ENCODE peak calls at places on chromosomes 11 and 22, in four cellular contexts. K, A, G and W are unnamed samples.

GRCh38 chr11:45178890-45179663 is 32.6 kb downstream of the PRDM11 start:
- DNase-seq in K (no peak), A (no peak), G (peak; percentile 41), W (no peak)

GRCh38 chr11:35247863-35248262 is 108.9 kb downstream of the CD44 start:
- DNase-seq in G (no peak), K (no peak), A (no peak), W (no peak)

GRCh38 chr11:32391965-32392553 is 43.3 kb downstream of the WT1 start:
- DNase-seq in A (no peak), G (peak; percentile 44), K (no peak), W (no peak)

GRCh38 chr11:73271936-73272679 is at the start of gene P2RY6:
- DNase-seq in K (no peak), A (peak; percentile 58), G (peak; percentile 73), W (peak; percentile 97)

GRCh38 chr11:1399386-1400167 is 9.8 kb downstream of the BRSK2 start:
- DNase-seq in A (no peak), K (no peak), G (no peak), W (no peak)

GRCh38 chr11:45254070-45254469 is 32.1 kb downstream of the SYT13 start:
- DNase-seq in K (no peak), G (peak; percentile 22), A (no peak), W (no peak)

GRCh38 chr11:69202511-69203221 is 46.9 kb downstream of the SMIM38 start:
- DNase-seq in A (no peak), K (no peak), G (no peak), W (no peak)

GRCh38 chr11:78032090-78032489 is 9.0 kb upstream of the KCTD14 start:
- DNase-seq in A (peak; percentile 59), K (no peak), G (no peak), W (no peak)

GRCh38 chr22:40721266-40721665 is 42.0 kb downstream of the MCHR1 start:
- DNase-seq in K (no peak), G (peak; percentile 63), A (peak; percentile 37), W (peak; percentile 21)

GRCh38 chr11:89660234-89660633 is 49.9 kb upstream of the TRIM77 start:
- DNase-seq in K (no peak), A (peak; percentile 10), G (no peak), W (no peak)

GRCh38 chr11:29310016-29310415 is 706.8 kb downstream of the KCNA4 start:
- DNase-seq in A (no peak), K (no peak), G (peak; percentile 79), W (peak; percentile 70)

GRCh38 chr22:47337161-47337621 is 574.7 kb downstream of the TBC1D22A start:
- DNase-seq in K (peak; percentile 76), A (no peak), G (peak; percentile 77), W (peak; percentile 88)

GRCh38 chr22:24187731-24188644 is 6.7 kb downstream of the SUSD2 start:
- DNase-seq in K (no peak), G (no peak), A (no peak), W (no peak)

GRCh38 chr11:23359297-23359696 is 499.0 kb upstream of the CCDC179 start:
- DNase-seq in G (peak; percentile 72), K (no peak), A (peak; percentile 64), W (peak; percentile 78)

GRCh38 chr11:13896990-13897353 is 65.6 kb upstream of the SPON1 start:
- DNase-seq in A (no peak), G (no peak), K (no peak), W (no peak)

GRCh38 chr11:13896175-13896989 is 66.1 kb upstream of the SPON1 start:
- DNase-seq in A (peak; percentile 44), G (no peak), K (no peak), W (no peak)

GRCh38 chr11:13902456-13902855 is 60.1 kb upstream of the SPON1 start:
- DNase-seq in A (no peak), K (no peak), G (no peak), W (no peak)

GRCh38 chr11:13891911-13892310 is 70.6 kb upstream of the SPON1 start:
- DNase-seq in K (no peak), A (no peak), G (no peak), W (no peak)

GRCh38 chr11:13897606-13898276 is 64.8 kb upstream of the SPON1 start:
- DNase-seq in A (no peak), K (no peak), G (no peak), W (no peak)
- TF ChIP-seq EZH2phosphoT487 in A (no peak), K (no peak), G (no peak), W (no peak)

GRCh38 chr11:126992065-126992803 is 8.3 kb downstream of the KIRREL3 start:
- DNase-seq in K (no peak), A (no peak), G (peak; percentile 99), W (peak; percentile 81)

GRCh38 chr11:126991596-126991995 is 9.0 kb downstream of the KIRREL3 start:
- DNase-seq in A (no peak), K (no peak), G (peak; percentile 90), W (peak; percentile 17)

GRCh38 chr11:126989942-126990715 is 10.4 kb downstream of the KIRREL3 start:
- DNase-seq in K (peak; percentile 18), G (peak; percentile 87), A (peak; percentile 84), W (peak; percentile 77)

GRCh38 chr11:126992804-126993111 is 7.8 kb downstream of the KIRREL3 start:
- DNase-seq in G (peak; percentile 92), A (no peak), K (no peak), W (peak; percentile 17)

DNA sequence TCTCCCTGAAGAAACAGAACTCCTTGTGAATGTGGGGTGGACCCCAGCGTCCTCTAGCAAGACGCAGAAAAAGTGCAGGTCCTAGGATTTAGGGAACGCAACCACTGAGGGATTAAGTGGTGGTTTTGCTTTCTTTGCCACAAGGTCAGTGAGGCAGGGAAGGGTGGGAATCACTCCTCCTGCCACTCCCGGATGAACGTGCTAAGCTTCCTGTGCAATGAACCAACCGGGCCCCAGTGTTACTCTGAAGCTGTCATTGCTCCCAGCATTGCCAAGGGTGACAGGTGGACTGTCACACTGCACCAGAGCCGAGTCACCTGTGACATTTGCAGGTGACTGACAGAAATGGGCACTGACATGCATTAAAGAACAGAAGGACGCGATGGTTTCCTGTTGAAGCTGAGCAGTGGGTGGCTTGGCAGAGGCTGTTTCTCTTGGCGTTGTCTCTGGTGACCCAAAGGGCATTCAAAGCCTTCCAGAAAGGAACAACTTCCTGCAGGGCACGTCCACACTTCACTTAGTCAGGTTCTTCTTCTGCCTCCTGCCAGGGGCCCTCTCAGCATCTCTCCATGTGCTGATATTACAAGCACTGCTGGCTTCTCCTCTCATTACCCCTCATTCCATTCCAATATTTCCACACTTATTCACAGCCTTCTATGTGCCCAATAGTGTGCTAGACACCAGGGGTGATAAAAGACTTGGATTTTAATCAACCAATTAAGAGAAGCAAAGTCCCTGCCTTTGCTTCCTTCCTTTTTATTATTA is 9.7 kb downstream of the KIRREL3 start:
- DNase-seq in G (peak; percentile 72), K (no peak), A (no peak), W (no peak)
- H3K4me2 ChIP-seq in G (peak overlapping the region; percentile 83), K (no peak overlapping the region), A (no peak overlapping the region), W (no peak overlapping the region)

GRCh38 chr11:67111261-67111660 is 7.8 kb upstream of the KDM2A start:
- DNase-seq in K (no peak), A (no peak), G (peak; percentile 38), W (no peak)
- H2AFZ ChIP-seq in K (no peak overlapping the region), A (no peak overlapping the region), G (peak overlapping the region; percentile 17), W (no peak overlapping the region)

GRCh38 chr22:30575011-30575671 is 676 bp upstream of the GAL3ST1 start:
- DNase-seq in G (peak; percentile 26), A (peak; percentile 36), K (no peak), W (no peak)

GRCh38 chr22:30572210-30572609 is 2.3 kb downstream of the GAL3ST1 start:
- DNase-seq in G (no peak), A (no peak), K (no peak), W (no peak)

GRCh38 chr22:30574095-30574981 is at the start of gene GAL3ST1:
- DNase-seq in G (peak; percentile 17), K (no peak), A (peak; percentile 79), W (no peak)

GRCh38 chr22:30573594-30574094 is 821 bp downstream of the GAL3ST1 start:
- DNase-seq in K (no peak), A (peak; percentile 30), G (no peak), W (peak; percentile 15)

DNA sequence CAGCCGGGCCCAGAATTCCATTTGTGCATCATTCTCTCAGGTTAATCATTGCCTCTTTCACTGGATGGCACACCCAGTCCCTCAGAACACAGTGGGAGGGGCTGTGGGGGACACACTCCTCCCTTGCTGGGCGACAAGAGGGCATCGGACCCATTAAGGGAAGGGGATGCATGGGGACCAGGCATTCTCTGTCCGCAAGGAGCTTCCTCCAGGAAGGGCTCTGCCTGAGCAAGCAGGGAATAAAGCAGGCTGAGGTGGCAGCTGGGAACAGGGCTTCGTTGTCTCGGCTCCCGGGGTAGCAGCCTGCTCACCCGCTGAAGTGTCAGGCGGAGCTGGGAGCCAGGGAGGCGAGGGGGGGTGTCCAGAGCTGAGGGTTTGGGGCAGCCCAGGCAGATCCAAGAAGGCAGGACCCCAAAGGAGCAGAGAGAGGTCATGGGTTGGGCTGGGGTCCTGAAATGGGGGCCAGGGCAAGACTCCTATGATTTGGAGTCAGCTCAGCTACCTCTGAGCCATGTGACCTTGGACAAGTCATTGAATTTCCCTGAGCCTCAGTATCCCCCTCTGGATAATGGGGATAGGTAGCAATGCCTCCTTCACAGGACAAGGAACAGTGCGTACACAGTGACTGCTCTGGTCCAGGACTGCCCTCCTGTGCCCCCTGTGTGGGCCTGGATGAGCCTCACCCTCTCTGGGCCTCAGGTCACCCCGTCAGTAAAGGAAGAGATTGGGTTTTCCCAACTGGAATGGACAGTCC is 1.4 kb downstream of the GAL3ST1 start:
- DNase-seq in G (peak; percentile 32), A (peak; percentile 68), K (no peak), W (no peak)
- TF ChIP-seq EZH2phosphoT487 in G (no peak), A (no peak), K (no peak), W (no peak)

GRCh38 chr22:25853902-25854301 is 111.9 kb downstream of the MYO18B start:
- DNase-seq in A (no peak), G (peak; percentile 2), K (peak; percentile 6), W (peak; percentile 1)
- H3K4me2 ChIP-seq in A (no peak overlapping the region), G (no peak overlapping the region), K (no peak overlapping the region), W (no peak overlapping the region)

GRCh38 chr11:66857234-66857926 is 516 bp downstream of the LRFN4 start:
- DNase-seq in G (peak; percentile 31), A (peak; percentile 47), K (no peak), W (no peak)
- H2AFZ ChIP-seq in G (no peak overlapping the region), A (no peak overlapping the region), K (no peak overlapping the region), W (peak overlapping the region; percentile 25)

GRCh38 chr22:42519544-42520237 is at the start of gene RRP7A:
- DNase-seq in K (no peak), A (peak; percentile 95), G (peak; percentile 93), W (peak; percentile 67)
- TF ChIP-seq EZH2phosphoT487 in K (no peak), A (no peak), G (no peak), W (no peak)

DNA sequence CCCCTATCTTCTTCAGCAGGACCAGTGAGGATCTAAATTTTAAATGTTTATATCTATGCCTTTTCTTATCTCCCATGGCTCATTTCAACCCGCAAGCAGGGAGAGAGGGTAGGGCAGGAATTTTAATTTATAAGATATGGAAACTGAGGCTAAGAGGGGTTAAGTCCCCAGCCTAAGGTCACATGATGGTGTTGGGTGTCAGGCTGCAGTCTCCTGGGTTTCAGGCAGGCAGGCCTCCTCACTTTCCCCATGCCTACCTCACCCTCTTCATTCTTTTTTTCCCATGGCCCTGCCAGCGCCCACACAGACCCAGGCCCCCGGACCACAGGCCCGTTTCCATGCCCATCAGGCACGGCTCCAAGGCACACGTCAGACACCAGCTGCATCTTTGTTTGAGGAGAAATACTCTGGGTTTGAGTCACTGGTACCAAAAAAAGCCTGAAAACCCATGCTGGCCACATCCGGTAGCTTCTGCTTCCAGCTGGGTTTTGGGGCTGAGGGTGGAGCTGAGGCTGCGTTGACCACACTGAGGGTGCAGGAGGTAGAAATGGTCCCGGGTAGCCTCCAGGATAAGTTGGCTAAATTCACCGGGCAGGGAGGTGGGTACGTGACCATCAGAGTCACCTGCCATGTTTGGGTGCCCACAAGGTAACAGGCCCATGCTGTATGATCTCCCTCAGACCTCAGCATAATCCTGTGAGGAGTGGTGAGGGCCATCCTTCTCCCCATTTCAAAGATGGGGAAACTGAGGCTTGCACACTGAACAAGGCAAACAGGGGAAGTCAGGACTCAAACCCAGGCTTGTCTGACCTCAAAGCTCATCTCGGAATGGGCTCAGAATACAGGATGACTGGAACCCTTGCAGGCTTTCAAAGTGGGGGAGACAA is 7.5 kb downstream of the CRYBB1 start:
- DNase-seq in G (peak; percentile 93), A (no peak), K (no peak), W (peak; percentile 73)
- H3K4me2 ChIP-seq in G (peak overlapping the region; percentile 5), A (no peak overlapping the region), K (no peak overlapping the region), W (peak overlapping the region; percentile 34)